ENCODE peak calls at places on chromosome 19, in four cellular contexts. D is GM12878, J is H1, I is HCT116. N is an unnamed sample.

GRCh38 chr19:18637644-18638630 is 1.1 kb downstream of the KLHL26 start:
- DNase-seq in D (no peak), I (peak), J (no peak), N (no peak)

GRCh38 chr19:41156207-41156606 is 36.8 kb upstream of the CYP2S1 start:
- DNase-seq in I (no peak), J (no peak), D (no peak), N (no peak)

GRCh38 chr19:19541572-19541971 is 3.5 kb downstream of the CILP2 start:
- DNase-seq in D (no peak), I (no peak), J (no peak), N (no peak)

GRCh38 chr19:29329460-29330134 is 116.6 kb upstream of the UQCRFS1 start:
- DNase-seq in D (no peak), J (peak), I (no peak), N (peak)

GRCh38 chr19:29247912-29248311 is 35.0 kb upstream of the UQCRFS1 start:
- DNase-seq in I (no peak), J (no peak), D (no peak), N (no peak)

GRCh38 chr19:17337675-17338439 is 504 bp downstream of the GTPBP3 start:
- DNase-seq in D (no peak), J (peak), I (no peak), N (no peak)

GRCh38 chr19:35509861-35510625 is 3.4 kb downstream of the DMKN start:
- DNase-seq in D (no peak), I (peak), J (peak), N (peak)

GRCh38 chr19:39509233-39509632 is 5.7 kb upstream of the SELENOV start:
- DNase-seq in J (no peak), D (no peak), I (no peak), N (no peak)

GRCh38 chr19:53865523-53865917 is 2.2 kb upstream of the MYADM start:
- DNase-seq in D (no peak), J (no peak), I (no peak), N (no peak)

GRCh38 chr19:32811151-32811550 is 58.4 kb downstream of the SLC7A9 start:
- DNase-seq in J (no peak), I (no peak), D (no peak), N (no peak)

GRCh38 chr19:54297759-54298305 is 15.1 kb downstream of the LILRA5 start:
- DNase-seq in J (no peak), D (no peak), I (peak), N (no peak)

GRCh38 chr19:43700368-43701015 is 15.4 kb upstream of the IRGC start:
- DNase-seq in D (no peak), J (no peak), I (no peak), N (no peak)

GRCh38 chr19:50362656-50363424 is 2.6 kb downstream of the NAPSA start:
- DNase-seq in D (no peak), I (no peak), J (no peak), N (no peak)

GRCh38 chr19:51627491-51628138 is 2.6 kb downstream of the SIGLEC5 start:
- DNase-seq in D (no peak), J (no peak), I (no peak), N (no peak)

GRCh38 chr19:37045140-37045539 is 33.1 kb upstream of the ZNF420 start:
- DNase-seq in I (no peak), D (no peak), J (no peak), N (no peak)

GRCh38 chr19:54662730-54663129 is at the start of gene LILRB4:
- DNase-seq in I (no peak), D (no peak), J (no peak), N (no peak)

GRCh38 chr19:48746738-48747575 is at the start of gene IZUMO1:
- DNase-seq in I (peak), J (peak), D (no peak), N (peak)

GRCh38 chr19:27744926-27745844 is 1467.8 kb downstream of the UQCRFS1 start:
- DNase-seq in D (no peak), I (no peak), J (no peak), N (no peak)

GRCh38 chr19:21335721-21336120 is 6.5 kb upstream of the ZNF708 start:
- DNase-seq in I (no peak), D (no peak), J (no peak), N (no peak)
- TF ChIP-seq ZNF274 in I (no peak), D (no peak), J (no peak), N (no peak)

DNA sequence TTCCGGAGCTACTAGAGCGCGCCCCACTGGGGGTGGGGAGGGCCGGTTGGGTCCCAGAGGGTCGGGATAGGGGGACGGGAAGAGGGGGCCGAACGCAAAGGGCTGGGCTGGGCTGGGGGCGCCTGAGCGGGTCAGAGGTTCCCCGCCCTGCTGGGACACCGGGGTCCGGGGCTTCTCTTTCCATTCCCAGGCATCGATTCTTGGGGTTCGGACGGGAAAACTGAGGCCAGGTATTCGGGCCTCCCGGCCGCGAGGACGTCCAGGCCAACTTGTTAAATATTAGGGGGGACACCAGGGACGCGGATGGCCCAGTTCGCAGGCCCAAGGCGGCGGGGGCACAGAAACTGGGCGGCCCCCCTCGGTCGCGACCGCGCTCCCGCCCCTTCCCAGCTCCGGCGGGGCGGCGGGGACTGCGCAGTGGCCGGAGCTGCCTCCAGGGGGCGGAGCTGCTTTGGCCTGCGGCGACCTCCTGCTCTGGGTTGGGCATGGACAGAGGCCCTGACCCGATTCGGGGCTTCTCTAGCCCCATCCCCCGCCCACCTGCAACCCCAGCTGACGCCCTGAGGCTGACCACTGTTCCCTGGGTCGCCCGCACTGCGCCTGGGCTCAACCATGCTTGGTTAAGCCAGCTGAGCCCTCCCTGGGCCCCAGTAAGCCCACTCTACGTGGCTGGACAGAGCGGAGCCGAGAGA is 1.2 kb upstream of the KLF16 start:
- DNase-seq in J (peak), D (no peak), I (no peak), N (no peak)
- TF ChIP-seq ZNF274 in J (no peak), D (no peak), I (no peak), N (no peak)

DNA sequence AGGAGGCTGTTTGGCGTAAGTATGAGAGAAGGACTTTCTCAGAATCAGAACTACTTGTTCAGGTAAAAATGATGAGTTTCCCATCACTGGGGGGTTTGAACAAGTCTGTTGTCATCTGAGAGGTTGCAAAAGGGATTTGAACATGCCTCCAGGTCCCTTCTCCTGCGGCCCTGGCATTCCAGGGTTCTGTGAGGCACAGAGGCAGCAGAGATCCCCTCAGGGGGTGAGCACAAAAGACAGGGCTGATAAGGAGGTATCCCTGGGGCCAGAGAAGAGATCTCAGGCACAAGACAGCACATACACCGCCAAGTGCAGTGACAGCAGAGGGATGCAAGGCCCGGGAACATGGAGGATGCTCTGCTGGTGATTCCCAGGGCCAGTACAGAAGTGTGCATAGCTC is 275.8 kb upstream of the TSHZ3 start:
- DNase-seq in D (no peak), I (no peak), J (no peak), N (no peak)
- TF ChIP-seq ZNF274 in D (no peak), I (no peak), J (no peak), N (no peak)

GRCh38 chr19:5773276-5773675 is 11.3 kb downstream of the PRR22 start:
- DNase-seq in D (no peak), I (no peak), J (no peak), N (no peak)
- TF ChIP-seq ZNF274 in D (no peak), I (no peak), J (no peak), N (no peak)

GRCh38 chr19:8259922-8260247 is 48.3 kb downstream of the CD320 start:
- DNase-seq in J (no peak), D (no peak), I (no peak), N (no peak)

GRCh38 chr19:8262431-8262830 is 45.7 kb downstream of the CD320 start:
- DNase-seq in I (no peak), J (peak), D (no peak), N (no peak)

GRCh38 chr19:8261881-8262280 is 46.3 kb downstream of the CD320 start:
- DNase-seq in J (no peak), I (no peak), D (no peak), N (no peak)

GRCh38 chr19:8259142-8259921 is 48.8 kb downstream of the CD320 start:
- DNase-seq in D (no peak), J (no peak), I (no peak), N (no peak)

GRCh38 chr19:8261347-8261746 is 46.8 kb downstream of the CD320 start:
- DNase-seq in J (no peak), I (no peak), D (no peak), N (no peak)
- TF ChIP-seq ZNF274 in J (no peak), I (no peak), D (no peak), N (no peak)

GRCh38 chr19:34317311-34317927 is 47.6 kb upstream of the GPI start:
- DNase-seq in D (no peak), I (no peak), J (no peak), N (no peak)
- TF ChIP-seq ZNF274 in D (no peak), I (no peak), J (no peak), N (no peak)

DNA sequence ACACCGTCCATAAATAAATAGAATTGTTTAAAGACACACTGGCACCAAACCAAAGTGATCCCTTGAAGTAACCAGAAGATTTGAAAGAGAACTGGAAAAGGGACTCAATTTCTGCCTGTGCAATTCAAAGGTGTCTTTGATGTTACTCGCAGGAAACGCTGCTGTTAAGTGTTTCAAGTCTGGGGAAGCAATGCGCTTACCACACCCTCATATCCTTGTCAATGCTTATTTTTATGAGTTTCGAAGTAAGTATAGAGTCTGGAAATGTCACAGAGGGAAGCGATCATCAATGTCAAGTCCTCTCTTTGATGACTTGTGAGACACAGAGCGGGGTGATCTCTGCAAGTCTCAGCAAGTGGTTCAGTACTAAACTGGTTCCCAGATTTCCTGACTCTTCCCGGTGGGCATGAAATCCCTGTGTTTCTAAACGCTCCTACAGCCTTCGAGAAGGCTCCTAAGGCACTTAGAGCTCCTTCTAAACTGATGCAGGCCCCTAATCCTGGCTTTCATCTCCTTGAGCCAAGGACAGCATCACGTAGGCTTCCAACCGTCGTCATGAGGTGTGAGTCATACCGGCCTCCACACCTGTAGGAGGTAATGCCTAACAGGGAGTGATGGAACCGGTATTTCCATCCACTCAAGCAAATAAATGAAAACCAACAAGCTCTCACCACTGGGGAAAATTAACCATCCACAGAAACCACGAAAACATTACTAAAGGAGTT is 22.8 kb downstream of the SYDE1 start:
- DNase-seq in J (no peak), D (no peak), I (peak), N (no peak)
- TF ChIP-seq ZNF274 in J (no peak), D (no peak), I (no peak), N (no peak)

DNA sequence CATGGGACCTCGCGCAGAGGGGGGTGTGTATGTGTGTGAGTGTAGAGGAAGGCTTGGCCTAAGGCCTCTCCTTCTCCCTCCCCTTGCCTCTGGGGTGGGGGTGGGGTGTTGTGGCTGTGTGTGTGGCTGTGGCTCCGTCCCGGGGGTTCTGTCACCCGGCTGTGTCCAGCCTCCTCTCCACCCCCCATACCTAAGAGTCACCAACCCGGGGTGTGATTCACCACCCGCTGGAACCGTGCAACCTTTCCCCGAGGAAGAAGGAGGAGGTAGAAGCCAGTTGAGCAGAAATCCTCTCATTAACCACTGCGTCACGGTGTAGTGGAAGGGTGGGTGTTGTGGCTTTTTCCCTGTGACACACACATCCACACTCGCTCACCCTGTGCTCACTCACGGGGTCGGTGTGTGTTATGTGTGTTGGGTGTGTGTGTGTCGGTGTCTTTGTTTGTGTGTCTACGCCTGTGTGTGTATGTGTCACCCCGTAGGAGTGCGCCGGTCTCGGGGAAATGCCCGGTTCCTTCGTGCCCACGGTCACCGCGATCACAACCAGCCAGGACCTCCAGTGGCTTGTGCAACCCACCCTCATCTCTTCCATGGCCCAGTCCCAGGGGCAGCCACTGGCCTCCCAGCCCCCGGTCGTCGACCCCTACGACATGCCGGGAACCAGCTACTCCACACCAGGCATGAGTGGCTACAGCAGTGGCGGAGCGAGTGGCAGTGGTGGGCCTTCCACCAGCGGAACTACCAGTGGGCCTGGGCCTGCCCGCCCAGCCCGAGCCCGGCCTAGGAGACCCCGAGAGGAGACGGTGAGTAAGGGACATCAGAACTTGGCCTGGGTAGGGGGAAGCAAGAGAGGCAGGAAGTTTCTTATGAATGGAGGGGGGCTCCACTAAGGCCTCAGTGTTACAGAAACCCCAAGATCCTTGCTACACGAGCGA is 2.6 kb downstream of the FOSB start:
- DNase-seq in D (no peak), I (no peak), J (no peak), N (no peak)
- TF ChIP-seq ZNF274 in D (no peak), I (no peak), J (no peak), N (no peak)

GRCh38 chr19:24032651-24033050 is 54.3 kb upstream of the ZNF254 start:
- DNase-seq in D (no peak), I (no peak), J (no peak), N (no peak)
- TF ChIP-seq ZNF274 in D (no peak), I (no peak), J (no peak), N (no peak)